ENCODE peak calls at places on chromosomes 1 and 21, in six cellular contexts. D is NT2/D1, F is tibial artery, A is GM13976, Z is Kasumi-1, P is T-cell. G is an unnamed sample.

GRCh38 chr1:106962591-106962990 is 93.9 kb upstream of the PRMT6 start:
- DNase-seq in D (no peak), F (no peak), A (no peak), Z (no peak), P (no peak), G (no peak)

GRCh38 chr1:42971848-42972291 is 13.2 kb upstream of the SLC2A1 start:
- DNase-seq in D (no peak), F (no peak), A (no peak), Z (no peak), P (no peak), G (no peak)

GRCh38 chr1:41479000-41479807 is 5.3 kb downstream of the EDN2 start:
- DNase-seq in D (no peak), F (peak), A (no peak), Z (no peak), P (no peak), G (peak)

GRCh38 chr1:182093781-182094180 is 32.3 kb upstream of the ZNF648 start:
- DNase-seq in D (no peak), F (no peak), A (no peak), Z (no peak), P (no peak), G (no peak)

GRCh38 chr1:5915587-5916571 is 76.3 kb downstream of the NPHP4 start:
- DNase-seq in D (no peak), F (peak), A (peak), Z (peak), P (no peak), G (peak)

GRCh38 chr21:41369915-41370839 is 8.3 kb downstream of the MX2 start:
- DNase-seq in D (no peak), F (peak), A (peak), Z (no peak), P (peak), G (no peak)

GRCh38 chr1:244163861-244164562 is 112.9 kb downstream of the ZBTB18 start:
- DNase-seq in D (peak), F (no peak), A (no peak), Z (peak), P (no peak), G (no peak)

GRCh38 chr21:39714331-39714730 is 30.7 kb upstream of the IGSF5 start:
- DNase-seq in D (no peak), F (no peak), A (no peak), Z (no peak), P (no peak), G (no peak)

GRCh38 chr1:41626616-41627375 is 142.3 kb upstream of the EDN2 start:
- DNase-seq in D (no peak), F (no peak), A (no peak), Z (no peak), P (no peak), G (no peak)

GRCh38 chr21:28699186-28699585 is 293.5 kb downstream of the LTN1 start:
- DNase-seq in D (no peak), F (no peak), A (no peak), Z (no peak), P (no peak), G (no peak)

GRCh38 chr1:159849972-159850371 is 12.5 kb downstream of the VSIG8 start:
- DNase-seq in D (no peak), F (no peak), A (no peak), Z (no peak), P (no peak), G (no peak)

GRCh38 chr1:170657275-170657853 is 6.6 kb upstream of the PRRX1 start:
- DNase-seq in D (no peak), F (no peak), A (peak), Z (no peak), P (no peak), G (no peak)

GRCh38 chr1:219833214-219833816 is 95.0 kb downstream of the SLC30A10 start:
- DNase-seq in D (peak), F (no peak), A (no peak), Z (no peak), P (no peak), G (no peak)

GRCh38 chr1:221712198-221712684 is 29.6 kb downstream of the DUSP10 start:
- DNase-seq in D (no peak), F (no peak), A (peak), Z (peak), P (peak), G (no peak)

GRCh38 chr1:2108213-2108876 is 58.1 kb downstream of the PRKCZ start:
- DNase-seq in D (peak), F (no peak), A (peak), Z (peak), P (no peak), G (no peak)

GRCh38 chr1:58815680-58816071 is 31.8 kb upstream of the JUN start:
- DNase-seq in D (no peak), F (no peak), A (peak), Z (peak), P (no peak), G (no peak)

GRCh38 chr21:30714946-30715345 is 3.6 kb downstream of the KRTAP21-3 start:
- DNase-seq in D (no peak), F (no peak), A (no peak), Z (no peak), P (no peak), G (no peak)

GRCh38 chr1:8540266-8540926 is 222.5 kb downstream of the SLC45A1 start:
- DNase-seq in D (no peak), F (no peak), A (no peak), Z (no peak), P (no peak), G (no peak)

GRCh38 chr1:157390646-157391045 is 161.7 kb downstream of the FCRL5 start:
- DNase-seq in D (no peak), F (no peak), A (no peak), Z (no peak), P (no peak), G (no peak)

GRCh38 chr1:207619833-207620572 is 24.9 kb upstream of the CR1L start:
- DNase-seq in D (no peak), F (no peak), A (peak), Z (peak), P (no peak), G (no peak)

GRCh38 chr1:151175910-151176309 is at the start of gene TMOD4:
- DNase-seq in D (no peak), F (no peak), A (peak), Z (peak), P (no peak), G (no peak)

GRCh38 chr1:72830606-72831390 is 548.5 kb upstream of the NEGR1 start:
- DNase-seq in D (peak), F (no peak), A (no peak), Z (no peak), P (no peak), G (no peak)

GRCh38 chr1:33623811-33624210 is 151.4 kb downstream of the ZSCAN20 start:
- DNase-seq in D (no peak), F (no peak), A (no peak), Z (no peak), P (no peak), G (no peak)

GRCh38 chr1:46603858-46604549 is at the start of gene MKNK1:
- DNase-seq in D (peak), F (peak), A (peak), Z (peak), P (peak), G (peak)

GRCh38 chr1:17671314-17671705 is 83.8 kb upstream of the ACTL8 start:
- DNase-seq in D (no peak), F (no peak), A (no peak), Z (no peak), P (no peak), G (no peak)

GRCh38 chr1:15384301-15384901 is 25.3 kb upstream of the EFHD2 start:
- DNase-seq in D (peak), F (no peak), A (peak), Z (no peak), P (no peak), G (no peak)

GRCh38 chr1:170032531-170033295 is 41.8 kb downstream of the KIFAP3 start:
- DNase-seq in D (no peak), F (no peak), A (no peak), Z (no peak), P (no peak), G (no peak)

GRCh38 chr1:217273866-217274265 is 357.0 kb downstream of the GPATCH2 start:
- DNase-seq in D (no peak), F (no peak), A (no peak), Z (no peak), P (no peak), G (no peak)

GRCh38 chr1:239179001-239179400 is 207.4 kb upstream of the CHRM3 start:
- DNase-seq in D (no peak), F (no peak), A (no peak), Z (no peak), P (no peak), G (no peak)

GRCh38 chr21:44526096-44526997 is 13.6 kb downstream of the KRTAP10-1 start:
- DNase-seq in D (no peak), F (peak), A (no peak), Z (no peak), P (no peak), G (no peak)

GRCh38 chr1:21302747-21303715 is 12.8 kb upstream of the ECE1 start:
- DNase-seq in D (no peak), F (no peak), A (no peak), Z (no peak), P (no peak), G (no peak)

GRCh38 chr1:100955322-100955721 is 59.4 kb downstream of the SLC30A7 start:
- DNase-seq in D (no peak), F (no peak), A (no peak), Z (no peak), P (no peak), G (no peak)

GRCh38 chr1:175481126-175482071 is 262.0 kb downstream of the TNR start:
- DNase-seq in D (no peak), F (no peak), A (no peak), Z (peak), P (no peak), G (no peak)

GRCh38 chr1:1238702-1239178 is 6.7 kb downstream of the B3GALT6 start:
- DNase-seq in D (no peak), F (no peak), A (no peak), Z (no peak), P (no peak), G (no peak)

GRCh38 chr1:164180824-164181223 is 378.2 kb upstream of the PBX1 start:
- DNase-seq in D (no peak), F (no peak), A (no peak), Z (no peak), P (no peak), G (no peak)

GRCh38 chr1:37879865-37880264 is 20.5 kb upstream of the MTF1 start:
- DNase-seq in D (no peak), F (no peak), A (no peak), Z (no peak), P (no peak), G (no peak)

GRCh38 chr21:45975017-45975595 is 6.5 kb upstream of the COL6A1 start:
- DNase-seq in D (no peak), F (peak), A (no peak), Z (no peak), P (no peak), G (peak)

GRCh38 chr1:19425643-19426245 is 59.6 kb downstream of the CAPZB start:
- DNase-seq in D (no peak), F (no peak), A (no peak), Z (no peak), P (no peak), G (no peak)

G was measured in ovary.